ENCODE peak calls at places on chromosomes 3 and 15, in nine cellular contexts. L, J, K, A, B, M, T, G and Q are unnamed samples.

GRCh38 chr3:142866841-142867631 is 21.8 kb downstream of the PCOLCE2 start:
- DNase-seq in L (no peak), J (no peak), K (no peak), A (peak; percentile 66), B (no peak), M (no peak), T (no peak), G (peak; percentile 81), Q (peak; percentile 18)

GRCh38 chr3:54968546-54969172 is 40.8 kb upstream of the LRTM1 start:
- DNase-seq in L (no peak), J (peak; percentile 37), K (no peak), A (no peak), B (no peak), M (no peak), T (no peak), G (no peak), Q (no peak)

GRCh38 chr3:99637381-99638111 is 848 bp upstream of the COL8A1 start:
- DNase-seq in L (no peak), J (peak; percentile 39), K (peak; percentile 80), A (peak; percentile 24), B (no peak), M (no peak), T (no peak), G (no peak), Q (peak; percentile 21)

GRCh38 chr3:106114220-106114619 is 245.4 kb upstream of the CBLB start:
- DNase-seq in L (no peak), J (no peak), K (no peak), A (no peak), B (no peak), M (no peak), T (no peak), G (no peak), Q (no peak)

GRCh38 chr3:38117748-38118420 is 19.0 kb downstream of the ACAA1 start:
- DNase-seq in L (peak; percentile 79), J (peak; percentile 86), K (no peak), A (peak; percentile 71), B (peak; percentile 76), M (peak; percentile 72), T (peak; percentile 38), G (peak; percentile 44), Q (peak; percentile 43)

GRCh38 chr3:24145981-24146822 is 201.1 kb downstream of the NR1D2 start:
- DNase-seq in L (no peak), J (peak; percentile 83), K (peak; percentile 46), A (no peak), B (no peak), M (no peak), T (no peak), G (no peak), Q (peak; percentile 10)

GRCh38 chr15:38589502-38589901 is 24.9 kb upstream of the RASGRP1 start:
- DNase-seq in L (no peak), J (peak; percentile 81), K (peak; percentile 62), A (no peak), B (no peak), M (peak; percentile 74), T (no peak), G (no peak), Q (peak; percentile 58)

GRCh38 chr15:70933411-70933810 is 40.8 kb downstream of the LRRC49 start:
- DNase-seq in L (no peak), J (no peak), K (no peak), A (no peak), B (no peak), M (no peak), T (no peak), G (no peak), Q (no peak)

GRCh38 chr3:39990532-39990931 is 181.1 kb downstream of the MYRIP start:
- DNase-seq in L (no peak), J (peak; percentile 46), K (peak; percentile 17), A (peak; percentile 41), B (peak; percentile 18), M (no peak), T (no peak), G (peak; percentile 73), Q (peak; percentile 59)

GRCh38 chr3:121992601-121993560 is 29.2 kb downstream of the ILDR1 start:
- DNase-seq in L (no peak), J (no peak), K (no peak), A (no peak), B (no peak), M (no peak), T (no peak), G (no peak), Q (no peak)

GRCh38 chr15:68332266-68332665 is 54.7 kb downstream of the FEM1B start:
- DNase-seq in L (no peak), J (no peak), K (no peak), A (no peak), B (no peak), M (no peak), T (no peak), G (no peak), Q (no peak)

GRCh38 chr15:76229266-76229665 is 82.0 kb downstream of the ETFA start:
- DNase-seq in L (no peak), J (no peak), K (no peak), A (no peak), B (no peak), M (no peak), T (peak; percentile 44), G (no peak), Q (no peak)

GRCh38 chr3:14883226-14883625 is 64.2 kb upstream of the NR2C2 start:
- DNase-seq in L (no peak), J (no peak), K (no peak), A (no peak), B (no peak), M (no peak), T (no peak), G (no peak), Q (no peak)

GRCh38 chr3:165254812-165255211 is 58.6 kb upstream of the SLITRK3 start:
- DNase-seq in L (no peak), J (no peak), K (peak; percentile 34), A (no peak), B (no peak), M (no peak), T (no peak), G (peak; percentile 16), Q (peak; percentile 90)

GRCh38 chr3:116050311-116050710 is 395.0 kb downstream of the LSAMP start:
- DNase-seq in L (no peak), J (no peak), K (no peak), A (no peak), B (no peak), M (no peak), T (no peak), G (no peak), Q (no peak)

GRCh38 chr3:122023335-122023734 is 1.3 kb upstream of the ILDR1 start:
- DNase-seq in L (no peak), J (no peak), K (no peak), A (no peak), B (no peak), M (no peak), T (no peak), G (no peak), Q (no peak)

GRCh38 chr3:139677341-139678155 is at the start of gene NMNAT3:
- DNase-seq in L (peak; percentile 84), J (peak; percentile 86), K (no peak), A (peak; percentile 85), B (peak; percentile 92), M (peak; percentile 80), T (peak; percentile 83), G (peak; percentile 80), Q (peak; percentile 87)

GRCh38 chr3:127639173-127640030 is 10.4 kb downstream of the PODXL2 start:
- DNase-seq in L (no peak), J (peak; percentile 72), K (no peak), A (no peak), B (no peak), M (no peak), T (no peak), G (no peak), Q (no peak)

GRCh38 chr3:172562881-172563835 is 39.9 kb upstream of the TNFSF10 start:
- DNase-seq in L (peak; percentile 46), J (peak; percentile 68), K (peak; percentile 80), A (no peak), B (no peak), M (peak; percentile 77), T (peak; percentile 62), G (no peak), Q (no peak)

GRCh38 chr3:40680685-40681657 is 156.2 kb downstream of the ZNF621 start:
- DNase-seq in L (no peak), J (no peak), K (no peak), A (no peak), B (no peak), M (no peak), T (peak; percentile 24), G (no peak), Q (no peak)

GRCh38 chr3:124848300-124848699 is 38.9 kb downstream of the ITGB5 start:
- DNase-seq in L (no peak), J (no peak), K (no peak), A (no peak), B (no peak), M (no peak), T (no peak), G (no peak), Q (no peak)

GRCh38 chr15:24039683-24040082 is 352.6 kb upstream of the NDN start:
- DNase-seq in L (no peak), J (no peak), K (no peak), A (no peak), B (no peak), M (no peak), T (no peak), G (no peak), Q (peak; percentile 27)

GRCh38 chr3:17915341-17915740 is 172.9 kb upstream of the TBC1D5 start:
- DNase-seq in L (no peak), J (no peak), K (no peak), A (no peak), B (no peak), M (no peak), T (no peak), G (no peak), Q (peak; percentile 16)